ENCODE peak calls at places on chromosome 11, in six cellular contexts. E, S, O, Y, X and F are unnamed samples.

GRCh38 chr11:12680246-12680939 is 6.2 kb downstream of the TEAD1 start:
- DNase-seq in E (peak; percentile 87), X (peak; percentile 44), S (peak; percentile 81), O (peak; percentile 83), Y (peak; percentile 92), F (peak; percentile 92)

GRCh38 chr11:75775056-75775455 is 6.5 kb downstream of the DGAT2 start:
- DNase-seq in O (no peak), E (no peak), X (no peak), S (no peak), Y (no peak), F (no peak)

GRCh38 chr11:27717801-27718229 is 17.6 kb upstream of the BDNF start:
- DNase-seq in X (no peak), Y (peak; percentile 39), S (no peak), O (no peak), E (no peak), F (no peak)

GRCh38 chr11:64868904-64869570 is 9.4 kb downstream of the EHD1 start:
- DNase-seq in X (no peak), O (no peak), E (peak; percentile 61), S (peak; percentile 67), Y (peak; percentile 60), F (no peak)

GRCh38 chr11:71078482-71078881 is 173.9 kb downstream of the SHANK2 start:
- DNase-seq in O (no peak), Y (peak; percentile 38), S (no peak), X (no peak), E (no peak), F (no peak)

GRCh38 chr11:70074701-70075100 is 3.4 kb upstream of the ANO1 start:
- DNase-seq in S (no peak), Y (no peak), X (no peak), E (peak; percentile 15), O (no peak), F (peak; percentile 25)

GRCh38 chr11:122365545-122366380 is 249.7 kb upstream of the BLID start:
- DNase-seq in E (no peak), X (no peak), Y (no peak), O (no peak), S (no peak), F (no peak)

GRCh38 chr11:121446752-121447156 is 5.4 kb upstream of the SORL1 start:
- DNase-seq in Y (no peak), S (no peak), E (no peak), O (no peak), X (peak; percentile 27), F (no peak)

GRCh38 chr11:133153031-133153430 is 379.3 kb downstream of the OPCML start:
- DNase-seq in X (no peak), S (no peak), O (no peak), E (no peak), Y (no peak), F (no peak)

GRCh38 chr11:120751550-120751949 is 240.0 kb downstream of the GRIK4 start:
- DNase-seq in X (no peak), Y (no peak), O (no peak), E (no peak), S (no peak), F (no peak)

GRCh38 chr11:121578216-121579063 is 125.7 kb upstream of the SORL1-AS1 start:
- DNase-seq in O (no peak), X (no peak), Y (no peak), E (no peak), S (peak; percentile 41), F (no peak)

GRCh38 chr11:20337526-20338154 is 25.9 kb upstream of the HTATIP2 start:
- DNase-seq in O (no peak), S (no peak), E (no peak), Y (peak; percentile 42), X (peak; percentile 18), F (no peak)

GRCh38 chr11:57491371-57492061 is 24.0 kb downstream of the SLC43A1 start:
- DNase-seq in Y (peak; percentile 48), O (no peak), S (no peak), X (peak; percentile 38), E (no peak), F (no peak)

GRCh38 chr11:66361502-66361941 is 10.0 kb downstream of the SLC29A2 start:
- DNase-seq in S (no peak), X (no peak), E (no peak), Y (no peak), O (no peak), F (no peak)

GRCh38 chr11:66363187-66363601 is 8.4 kb downstream of the SLC29A2 start:
- DNase-seq in O (no peak), X (no peak), S (no peak), Y (no peak), E (peak; percentile 88), F (no peak)

GRCh38 chr11:66363805-66364535 is 7.6 kb downstream of the SLC29A2 start:
- DNase-seq in O (no peak), X (no peak), Y (peak; percentile 64), E (peak; percentile 31), S (no peak), F (no peak)

GRCh38 chr11:66360406-66361073 is 11.0 kb downstream of the SLC29A2 start:
- DNase-seq in E (no peak), X (no peak), O (no peak), S (no peak), Y (no peak), F (no peak)

DNA sequence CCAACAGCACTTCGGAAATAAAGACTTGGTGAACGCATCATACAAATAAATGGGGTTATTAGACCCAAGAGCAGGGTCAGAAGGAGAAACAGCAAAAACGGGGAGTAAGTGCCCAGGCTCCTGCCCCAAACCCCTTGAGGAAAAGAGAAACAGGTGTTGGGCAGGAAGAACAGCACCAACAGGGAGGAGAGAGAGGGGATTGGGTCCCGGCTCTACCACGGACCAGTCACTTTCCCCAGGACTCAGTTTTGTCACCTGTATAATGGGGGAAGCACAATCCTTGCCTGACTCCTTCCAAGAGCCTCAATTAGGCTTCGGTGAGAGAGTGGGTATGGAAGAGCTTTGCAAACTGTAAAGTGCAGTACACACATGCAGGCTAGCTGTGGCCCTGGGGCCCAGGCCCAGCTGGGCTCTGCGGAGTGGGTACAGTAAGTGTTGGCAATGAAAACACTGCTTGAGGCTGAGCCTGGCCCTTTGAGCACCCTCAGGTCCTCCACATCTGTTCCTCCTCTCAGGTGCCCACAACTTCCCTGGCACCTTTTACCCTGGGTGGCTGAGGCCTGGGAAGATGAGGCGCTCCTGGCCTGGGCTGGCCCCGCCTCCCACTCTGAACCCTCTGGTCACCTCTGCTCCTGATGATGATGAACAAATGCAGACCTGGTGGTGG is 8.9 kb downstream of the SLC29A2 start:
- DNase-seq in Y (no peak), S (no peak), X (no peak), O (no peak), E (peak; percentile 41), F (no peak)
- TF ChIP-seq POLR2A in Y (no peak), S (no peak), X (no peak), O (no peak), E (no peak), F (no peak)

DNA sequence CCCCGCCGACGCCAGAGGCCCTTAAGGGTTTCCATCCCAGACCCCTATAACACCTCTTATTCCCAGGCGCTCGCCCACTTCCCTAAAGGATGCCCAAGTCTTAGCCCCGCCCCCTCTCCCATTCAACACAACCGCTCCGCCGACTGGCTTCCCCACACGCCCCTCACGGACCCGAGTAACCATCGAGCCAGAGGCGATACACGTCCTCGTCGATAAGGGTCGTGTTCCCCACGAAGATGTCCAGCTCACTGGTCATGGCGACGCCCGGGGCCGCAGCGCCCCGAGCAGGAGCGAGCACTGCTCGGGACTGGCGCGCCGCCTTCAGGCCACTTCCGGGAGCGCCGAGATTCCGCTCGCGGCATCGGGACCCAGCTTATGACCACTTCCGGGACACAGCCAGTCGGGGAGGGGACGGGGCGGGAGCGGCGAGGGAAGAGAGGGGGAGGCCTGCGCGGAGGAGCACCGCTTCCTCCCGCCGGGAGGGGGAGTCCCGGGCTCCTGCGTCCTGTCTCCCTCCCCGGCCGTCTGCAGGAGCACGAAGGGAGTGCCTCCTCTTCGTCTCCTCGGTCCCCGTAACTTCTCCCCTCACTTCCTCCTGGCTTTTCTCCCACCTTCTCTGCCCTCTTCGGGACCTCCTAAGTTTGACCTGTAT is at the start of gene FIBP:
- DNase-seq in Y (peak; percentile 97), S (peak; percentile 98), E (peak; percentile 98), X (peak; percentile 90), O (peak; percentile 95), F (peak; percentile 97)
- TF ChIP-seq POLR2A in Y (peak; percentile 91), S (peak; percentile 92), E (no peak), X (no peak), O (no peak), F (peak; percentile 53)

DNA sequence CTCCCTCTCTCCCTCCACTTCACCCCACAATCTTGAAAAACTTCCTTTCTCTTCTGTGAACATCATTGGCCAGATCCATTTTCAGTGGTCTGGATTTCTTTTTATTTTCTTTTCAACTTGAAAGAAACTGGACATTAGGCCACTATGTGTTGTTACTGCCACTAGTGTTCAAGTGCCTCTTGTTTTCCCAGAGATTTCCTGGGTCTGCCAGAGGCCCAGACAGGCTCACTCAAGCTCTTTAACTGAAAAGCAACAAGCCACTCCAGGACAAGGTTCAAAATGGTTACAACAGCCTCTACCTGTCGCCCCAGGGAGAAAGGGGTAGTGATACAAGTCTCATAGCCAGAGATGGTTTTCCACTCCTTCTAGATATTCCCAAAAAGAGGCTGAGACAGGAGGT is 92.1 kb downstream of the CD44 start:
- DNase-seq in Y (no peak), X (no peak), S (no peak), O (no peak), E (peak; percentile 63), F (no peak)
- TF ChIP-seq POLR2A in Y (no peak), X (no peak), S (no peak), O (no peak), E (no peak), F (no peak)

GRCh38 chr11:94767292-94767690 is 865 bp upstream of the AMOTL1 start:
- DNase-seq in S (no peak), Y (no peak), X (no peak), E (peak; percentile 22), O (no peak), F (no peak)

GRCh38 chr11:94769897-94770296 is 1.7 kb downstream of the AMOTL1 start:
- DNase-seq in X (no peak), S (no peak), O (no peak), Y (no peak), E (peak; percentile 45), F (no peak)

GRCh38 chr11:94768602-94769511 is 701 bp downstream of the AMOTL1 start:
- DNase-seq in X (no peak), E (peak; percentile 26), Y (no peak), O (no peak), S (peak; percentile 53), F (no peak)

GRCh38 chr11:94766656-94767291 is 1.4 kb upstream of the AMOTL1 start:
- DNase-seq in E (no peak), O (no peak), X (no peak), S (no peak), Y (no peak), F (no peak)

DNA sequence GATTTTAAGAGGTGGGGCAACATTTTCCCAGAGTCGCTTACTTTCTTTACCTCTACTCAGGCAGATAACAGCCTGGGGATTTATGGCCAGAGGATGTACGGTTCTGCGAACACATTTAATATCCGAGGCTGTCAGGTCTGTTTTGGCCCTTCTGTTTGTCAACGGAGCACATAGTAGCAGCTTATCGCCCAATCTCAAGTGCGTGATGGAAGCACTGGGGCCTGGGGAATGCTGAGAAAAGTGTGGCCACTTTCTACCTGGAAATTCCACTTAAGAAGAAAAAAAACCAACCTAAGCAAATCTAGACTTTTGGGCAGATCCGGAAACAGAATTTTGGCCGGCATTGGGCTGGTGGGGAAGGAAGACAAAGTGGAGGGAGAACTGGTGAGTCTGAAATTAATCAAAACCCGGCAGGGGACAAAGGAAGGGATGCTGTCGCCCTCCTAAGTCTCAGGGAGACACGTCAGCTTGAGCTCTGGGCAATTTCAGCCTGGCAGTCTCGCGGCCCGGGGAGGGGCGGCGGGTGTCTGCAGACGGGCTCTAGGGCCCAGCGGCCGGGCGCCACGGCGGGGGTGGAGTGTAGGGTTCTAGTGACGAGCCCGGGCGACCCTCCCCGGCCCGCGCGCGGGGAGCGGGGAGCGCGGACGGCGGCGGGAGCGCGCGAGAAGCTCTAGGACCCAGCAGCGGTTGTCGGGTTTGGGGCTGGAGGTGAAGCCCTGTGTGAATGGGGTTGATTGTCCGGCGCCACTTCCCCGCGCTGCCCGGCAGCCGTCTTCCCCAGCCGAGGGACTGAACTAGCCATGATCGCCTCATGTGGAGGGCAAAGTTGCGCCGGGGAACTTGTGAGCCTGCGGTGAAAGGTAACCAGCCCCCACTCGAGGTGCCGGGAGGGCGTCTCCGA is at the start of gene AMOTL1:
- DNase-seq in X (no peak), O (peak; percentile 89), S (peak; percentile 88), E (peak; percentile 95), Y (peak; percentile 74), F (peak; percentile 70)
- TF ChIP-seq POLR2A in X (no peak), O (no peak), S (peak; percentile 82), E (peak; percentile 32), Y (peak; percentile 44), F (no peak)